ENCODE peak calls at places on chromosomes 11 and 22, in nine cellular contexts. One of them, this sample, is unnamed.

GRCh38 chr11:68545796-68546195 is 85.2 kb downstream of the PPP6R3 start:
- DNase-seq in lung: no peak
- DNase-seq in DND-41: no peak
- DNase-seq in left ventricle myocardium inferior: no peak
- DNase-seq in AG04450: no peak
- DNase-seq in ascending aorta: no peak
- DNase-seq in astrocyte of the cerebellum: no peak
- DNase-seq in glutamatergic neuron: no peak
- DNase-seq in A549: no peak
- DNase-seq in this sample: peak; percentile 51

GRCh38 chr11:133619973-133620372 is 87.7 kb upstream of the OPCML start:
- DNase-seq in lung: no peak
- DNase-seq in DND-41: no peak
- DNase-seq in left ventricle myocardium inferior: no peak
- DNase-seq in AG04450: no peak
- DNase-seq in ascending aorta: no peak
- DNase-seq in astrocyte of the cerebellum: no peak
- DNase-seq in glutamatergic neuron: no peak
- DNase-seq in A549: no peak
- DNase-seq in this sample: peak; percentile 10

GRCh38 chr11:86702387-86702983 is 30.1 kb upstream of the ME3 start:
- DNase-seq in lung: no peak
- DNase-seq in DND-41: no peak
- DNase-seq in left ventricle myocardium inferior: no peak
- DNase-seq in AG04450: no peak
- DNase-seq in ascending aorta: no peak
- DNase-seq in astrocyte of the cerebellum: no peak
- DNase-seq in glutamatergic neuron: no peak
- DNase-seq in A549: no peak
- DNase-seq in this sample: no peak

GRCh38 chr11:16902979-16903378 is 111.2 kb downstream of the PLEKHA7 start:
- DNase-seq in lung: no peak
- DNase-seq in DND-41: no peak
- DNase-seq in left ventricle myocardium inferior: no peak
- DNase-seq in AG04450: no peak
- DNase-seq in ascending aorta: no peak
- DNase-seq in astrocyte of the cerebellum: no peak
- DNase-seq in glutamatergic neuron: no peak
- DNase-seq in A549: no peak
- DNase-seq in this sample: peak; percentile 68

GRCh38 chr11:86066033-86066432 is 2.9 kb downstream of the PICALM start:
- DNase-seq in lung: no peak
- DNase-seq in DND-41: no peak
- DNase-seq in left ventricle myocardium inferior: no peak
- DNase-seq in AG04450: no peak
- DNase-seq in ascending aorta: no peak
- DNase-seq in astrocyte of the cerebellum: no peak
- DNase-seq in glutamatergic neuron: no peak
- DNase-seq in A549: no peak
- DNase-seq in this sample: no peak

GRCh38 chr11:93957553-93957952 is 63.6 kb upstream of the HEPHL1 start:
- DNase-seq in lung: no peak
- DNase-seq in DND-41: no peak
- DNase-seq in left ventricle myocardium inferior: no peak
- DNase-seq in AG04450: no peak
- DNase-seq in ascending aorta: no peak
- DNase-seq in astrocyte of the cerebellum: no peak
- DNase-seq in glutamatergic neuron: no peak
- DNase-seq in A549: no peak
- DNase-seq in this sample: no peak

GRCh38 chr11:95132956-95133355 is 43.3 kb downstream of the ENDOD1 start:
- DNase-seq in lung: no peak
- DNase-seq in DND-41: no peak
- DNase-seq in left ventricle myocardium inferior: no peak
- DNase-seq in AG04450: no peak
- DNase-seq in ascending aorta: no peak
- DNase-seq in astrocyte of the cerebellum: no peak
- DNase-seq in glutamatergic neuron: no peak
- DNase-seq in A549: no peak
- DNase-seq in this sample: peak; percentile 70

GRCh38 chr11:107898270-107898669 is 30.0 kb upstream of the RAB39A start:
- DNase-seq in lung: no peak
- DNase-seq in DND-41: no peak
- DNase-seq in left ventricle myocardium inferior: no peak
- DNase-seq in AG04450: peak; percentile 20
- DNase-seq in ascending aorta: no peak
- DNase-seq in astrocyte of the cerebellum: peak; percentile 48
- DNase-seq in glutamatergic neuron: no peak
- DNase-seq in A549: peak; percentile 8
- DNase-seq in this sample: peak; percentile 61

GRCh38 chr22:24181088-24181995 is at the start of gene SUSD2:
- DNase-seq in lung: no peak
- DNase-seq in DND-41: no peak
- DNase-seq in left ventricle myocardium inferior: peak; percentile 34
- DNase-seq in AG04450: no peak
- DNase-seq in ascending aorta: no peak
- DNase-seq in astrocyte of the cerebellum: no peak
- DNase-seq in glutamatergic neuron: peak; percentile 92
- DNase-seq in A549: no peak
- DNase-seq in this sample: no peak

GRCh38 chr22:28283025-28283654 is 364.1 kb upstream of the PITPNB start:
- DNase-seq in lung: no peak
- DNase-seq in DND-41: no peak
- DNase-seq in left ventricle myocardium inferior: no peak
- DNase-seq in AG04450: no peak
- DNase-seq in ascending aorta: no peak
- DNase-seq in astrocyte of the cerebellum: peak; percentile 62
- DNase-seq in glutamatergic neuron: no peak
- DNase-seq in A549: no peak
- DNase-seq in this sample: no peak

GRCh38 chr11:14054708-14055107 is 92.2 kb downstream of the SPON1 start:
- DNase-seq in lung: no peak
- DNase-seq in DND-41: peak; percentile 41
- DNase-seq in left ventricle myocardium inferior: peak; percentile 34
- DNase-seq in AG04450: no peak
- DNase-seq in ascending aorta: no peak
- DNase-seq in astrocyte of the cerebellum: no peak
- DNase-seq in glutamatergic neuron: no peak
- DNase-seq in A549: no peak
- DNase-seq in this sample: peak; percentile 48

GRCh38 chr11:60810583-60810982 is 25.4 kb downstream of the MS4A10 start:
- DNase-seq in lung: no peak
- DNase-seq in DND-41: no peak
- DNase-seq in left ventricle myocardium inferior: no peak
- DNase-seq in AG04450: no peak
- DNase-seq in ascending aorta: no peak
- DNase-seq in astrocyte of the cerebellum: no peak
- DNase-seq in glutamatergic neuron: no peak
- DNase-seq in A549: no peak
- DNase-seq in this sample: no peak

GRCh38 chr11:33895752-33896137 is 3.9 kb upstream of the LMO2 start:
- DNase-seq in lung: no peak
- DNase-seq in DND-41: no peak
- DNase-seq in left ventricle myocardium inferior: no peak
- DNase-seq in AG04450: no peak
- DNase-seq in ascending aorta: no peak
- DNase-seq in astrocyte of the cerebellum: no peak
- DNase-seq in glutamatergic neuron: no peak
- DNase-seq in A549: no peak
- DNase-seq in this sample: peak; percentile 87

GRCh38 chr22:45344339-45344738 is 34.6 kb downstream of the FAM118A start:
- DNase-seq in lung: no peak
- DNase-seq in DND-41: no peak
- DNase-seq in left ventricle myocardium inferior: no peak
- DNase-seq in AG04450: no peak
- DNase-seq in ascending aorta: peak; percentile 61
- DNase-seq in astrocyte of the cerebellum: no peak
- DNase-seq in glutamatergic neuron: no peak
- DNase-seq in A549: peak; percentile 28
- DNase-seq in this sample: peak; percentile 26

GRCh38 chr22:30969532-30970355 is 679 bp downstream of the TUG1 start:
- DNase-seq in lung: peak; percentile 46
- DNase-seq in DND-41: peak; percentile 54
- DNase-seq in left ventricle myocardium inferior: peak; percentile 38
- DNase-seq in AG04450: no peak
- DNase-seq in ascending aorta: peak; percentile 67
- DNase-seq in astrocyte of the cerebellum: peak; percentile 3
- DNase-seq in glutamatergic neuron: peak; percentile 65
- DNase-seq in A549: peak; percentile 6
- DNase-seq in this sample: peak; percentile 25

GRCh38 chr22:48968201-48968959 is 859.3 kb downstream of the BRD1 start:
- DNase-seq in lung: peak; percentile 30
- DNase-seq in DND-41: no peak
- DNase-seq in left ventricle myocardium inferior: peak; percentile 5
- DNase-seq in AG04450: no peak
- DNase-seq in ascending aorta: peak; percentile 39
- DNase-seq in astrocyte of the cerebellum: no peak
- DNase-seq in glutamatergic neuron: no peak
- DNase-seq in A549: no peak
- DNase-seq in this sample: peak; percentile 1
- TF ChIP-seq CTCF in lung: no peak
- TF ChIP-seq CTCF in DND-41: peak; percentile 13
- TF ChIP-seq CTCF in left ventricle myocardium inferior: no peak
- TF ChIP-seq CTCF in AG04450: no peak
- TF ChIP-seq CTCF in ascending aorta: no peak
- TF ChIP-seq CTCF in astrocyte of the cerebellum: peak; percentile 37
- TF ChIP-seq CTCF in glutamatergic neuron: no peak
- TF ChIP-seq CTCF in A549: peak; percentile 12
- TF ChIP-seq CTCF in this sample: no peak

DNA sequence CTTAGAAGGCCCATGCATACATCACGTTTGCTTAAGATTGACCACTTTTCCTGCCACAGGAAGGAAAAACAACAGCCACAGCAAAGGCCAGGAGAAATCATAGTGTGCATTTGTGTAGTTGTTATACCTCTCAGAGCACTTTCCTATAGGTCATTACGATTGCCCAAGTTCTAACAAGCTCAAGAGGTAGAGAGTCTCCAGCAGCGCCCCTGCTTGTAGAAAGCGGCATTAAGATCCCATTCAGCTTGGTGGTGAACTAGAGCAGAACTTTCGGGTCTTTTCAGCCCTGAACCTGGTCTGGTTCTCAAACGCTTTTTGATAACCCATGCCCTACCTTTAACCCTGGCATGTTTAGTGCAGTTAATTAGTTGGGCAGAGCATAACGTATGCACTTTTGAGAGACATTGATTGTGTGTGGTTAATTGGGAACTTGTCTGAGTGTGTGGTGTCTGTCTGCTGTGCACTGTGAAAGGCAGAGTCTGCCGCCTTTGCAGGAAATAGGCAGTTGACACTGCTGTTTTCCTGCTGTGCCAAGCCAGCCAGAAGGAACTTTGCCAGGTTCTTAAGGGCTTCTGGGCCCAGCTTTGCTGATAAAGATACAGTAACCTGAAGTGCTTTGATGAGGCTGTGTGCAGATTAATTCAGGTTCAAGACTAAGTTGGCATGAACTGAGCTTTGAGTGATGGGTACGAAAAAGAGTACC is 109.9 kb upstream of the CLMP start:
- DNase-seq in lung: peak; percentile 38
- DNase-seq in DND-41: no peak
- DNase-seq in left ventricle myocardium inferior: no peak
- DNase-seq in AG04450: no peak
- DNase-seq in ascending aorta: no peak
- DNase-seq in astrocyte of the cerebellum: no peak
- DNase-seq in glutamatergic neuron: no peak
- DNase-seq in A549: no peak
- DNase-seq in this sample: no peak
- TF ChIP-seq CTCF in lung: no peak
- TF ChIP-seq CTCF in DND-41: no peak
- TF ChIP-seq CTCF in left ventricle myocardium inferior: no peak
- TF ChIP-seq CTCF in AG04450: peak; percentile 19
- TF ChIP-seq CTCF in ascending aorta: no peak
- TF ChIP-seq CTCF in astrocyte of the cerebellum: peak; percentile 10
- TF ChIP-seq CTCF in glutamatergic neuron: no peak
- TF ChIP-seq CTCF in A549: no peak
- TF ChIP-seq CTCF in this sample: no peak

DNA sequence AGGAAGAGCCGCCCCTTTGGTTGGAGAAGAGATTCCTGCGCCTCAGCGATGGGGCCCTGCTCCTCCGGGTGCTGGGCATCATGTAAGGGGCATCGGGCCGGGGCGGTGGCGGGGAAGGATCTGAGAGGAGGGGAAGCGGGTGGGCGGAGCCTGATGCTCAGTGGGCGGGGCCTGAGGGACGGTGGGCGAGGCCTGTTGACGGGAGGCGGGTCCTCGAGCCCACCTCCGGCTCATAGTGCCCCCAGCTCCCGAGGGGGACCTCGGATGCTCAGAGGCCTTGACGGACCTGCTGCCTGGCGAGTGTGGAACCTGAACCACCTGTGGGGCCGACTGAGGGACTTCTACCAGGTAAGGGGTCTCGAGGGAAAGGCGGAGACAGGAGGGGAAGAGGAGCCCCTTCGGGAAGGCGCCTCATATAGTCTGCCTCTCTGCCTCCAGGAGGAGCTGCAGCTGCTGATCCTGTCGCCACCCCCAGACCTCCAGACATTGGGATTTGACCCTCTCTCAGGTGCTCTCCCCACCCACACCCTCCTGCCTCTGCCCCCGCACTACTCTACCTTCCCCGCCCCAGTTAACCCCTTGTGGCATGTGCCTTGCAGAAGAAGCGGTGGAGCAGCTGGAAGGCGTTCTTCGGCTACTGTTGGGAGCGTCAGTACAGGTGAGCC is 799 bp downstream of the CCDC88B start:
- DNase-seq in lung: no peak
- DNase-seq in DND-41: peak; percentile 47
- DNase-seq in left ventricle myocardium inferior: no peak
- DNase-seq in AG04450: no peak
- DNase-seq in ascending aorta: no peak
- DNase-seq in astrocyte of the cerebellum: no peak
- DNase-seq in glutamatergic neuron: peak; percentile 81
- DNase-seq in A549: no peak
- DNase-seq in this sample: no peak
- TF ChIP-seq CTCF in lung: no peak
- TF ChIP-seq CTCF in DND-41: no peak
- TF ChIP-seq CTCF in left ventricle myocardium inferior: no peak
- TF ChIP-seq CTCF in AG04450: no peak
- TF ChIP-seq CTCF in ascending aorta: no peak
- TF ChIP-seq CTCF in astrocyte of the cerebellum: peak; percentile 11
- TF ChIP-seq CTCF in glutamatergic neuron: no peak
- TF ChIP-seq CTCF in A549: no peak
- TF ChIP-seq CTCF in this sample: peak; percentile 3

DNA sequence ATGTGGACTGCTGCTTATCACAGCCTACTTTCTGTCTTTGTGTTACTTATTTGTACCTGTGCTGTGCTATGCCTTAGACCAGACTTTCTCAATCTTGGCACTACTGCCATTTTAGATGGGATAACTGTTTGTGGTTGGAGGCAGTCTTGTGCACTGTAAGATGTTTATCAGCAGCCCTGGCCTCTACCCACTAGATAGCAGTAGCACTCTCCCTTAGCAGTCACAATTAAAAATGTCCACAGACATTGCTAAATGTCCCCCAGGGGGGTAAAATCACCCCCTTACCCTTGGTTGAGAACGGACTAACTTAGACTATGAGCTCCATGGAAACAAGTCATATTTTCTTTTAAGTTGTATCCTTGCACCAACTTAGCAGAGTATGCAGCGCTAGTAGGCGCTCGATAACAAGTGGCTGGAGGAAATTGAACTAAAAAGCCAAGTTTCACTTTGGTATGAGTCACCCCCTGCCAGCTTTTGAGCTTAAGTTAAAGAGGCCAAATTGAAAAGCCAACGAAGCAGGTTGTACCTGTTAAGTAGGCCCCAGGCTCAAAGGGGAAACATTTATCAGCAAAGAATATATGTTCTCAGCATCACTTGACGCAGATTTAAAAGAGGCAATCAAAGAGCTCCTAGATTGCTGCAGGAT is 304.8 kb upstream of the SORL1-AS1 start:
- DNase-seq in lung: no peak
- DNase-seq in DND-41: no peak
- DNase-seq in left ventricle myocardium inferior: no peak
- DNase-seq in AG04450: no peak
- DNase-seq in ascending aorta: no peak
- DNase-seq in astrocyte of the cerebellum: no peak
- DNase-seq in glutamatergic neuron: no peak
- DNase-seq in A549: no peak
- DNase-seq in this sample: peak; percentile 60
- TF ChIP-seq CTCF in lung: no peak
- TF ChIP-seq CTCF in DND-41: no peak
- TF ChIP-seq CTCF in left ventricle myocardium inferior: no peak
- TF ChIP-seq CTCF in AG04450: no peak
- TF ChIP-seq CTCF in ascending aorta: no peak
- TF ChIP-seq CTCF in astrocyte of the cerebellum: no peak
- TF ChIP-seq CTCF in glutamatergic neuron: no peak
- TF ChIP-seq CTCF in A549: no peak
- TF ChIP-seq CTCF in this sample: no peak